ENCODE peak calls at places on chromosomes 6 and 20, in four cellular contexts. One of them, this sample, is unnamed.

GRCh38 chr6:88725111-88725711 is 238.2 kb downstream of the RNGTT start:
- DNase-seq in HL-60: no peak
- DNase-seq in stomach: no peak
- DNase-seq in Panc1: no peak
- DNase-seq in this sample: no peak

GRCh38 chr20:50792708-50793574 is 1.9 kb upstream of the BCAS4 start:
- DNase-seq in HL-60: no peak
- DNase-seq in stomach: no peak
- DNase-seq in Panc1: no peak
- DNase-seq in this sample: no peak

GRCh38 chr6:131657630-131658111 is 20.6 kb downstream of the ENPP3 start:
- DNase-seq in HL-60: no peak
- DNase-seq in stomach: no peak
- DNase-seq in Panc1: no peak
- DNase-seq in this sample: no peak

GRCh38 chr6:108118791-108119211 is 44.3 kb upstream of the OSTM1 start:
- DNase-seq in HL-60: no peak
- DNase-seq in stomach: no peak
- DNase-seq in Panc1: no peak
- DNase-seq in this sample: no peak

GRCh38 chr20:43015566-43015965 is 174.1 kb downstream of the PTPRT start:
- DNase-seq in HL-60: no peak
- DNase-seq in stomach: no peak
- DNase-seq in Panc1: no peak
- DNase-seq in this sample: no peak

GRCh38 chr6:56046576-56046975 is 171.2 kb upstream of the BMP5 start:
- DNase-seq in HL-60: peak
- DNase-seq in stomach: peak
- DNase-seq in Panc1: no peak
- DNase-seq in this sample: no peak

GRCh38 chr6:5525209-5525608 is 263.9 kb downstream of the FARS2 start:
- DNase-seq in HL-60: peak
- DNase-seq in stomach: no peak
- DNase-seq in Panc1: no peak
- DNase-seq in this sample: no peak

GRCh38 chr20:62641749-62642665 is at the start of gene SLCO4A1:
- DNase-seq in HL-60: peak
- DNase-seq in stomach: peak
- DNase-seq in Panc1: no peak
- DNase-seq in this sample: no peak

GRCh38 chr6:121677551-121677950 is 242.1 kb downstream of the GJA1 start:
- DNase-seq in HL-60: no peak
- DNase-seq in stomach: no peak
- DNase-seq in Panc1: no peak
- DNase-seq in this sample: no peak

GRCh38 chr6:98576811-98577210 is 257.6 kb upstream of the POU3F2 start:
- DNase-seq in HL-60: no peak
- DNase-seq in stomach: no peak
- DNase-seq in Panc1: no peak
- DNase-seq in this sample: no peak

GRCh38 chr6:169453221-169453620 is 199.6 kb upstream of the THBS2 start:
- DNase-seq in HL-60: no peak
- DNase-seq in stomach: no peak
- DNase-seq in Panc1: no peak
- DNase-seq in this sample: no peak

GRCh38 chr20:38170219-38170902 is 5.3 kb upstream of the TGM2 start:
- DNase-seq in HL-60: no peak
- DNase-seq in stomach: no peak
- DNase-seq in Panc1: no peak
- DNase-seq in this sample: no peak
- TF ChIP-seq CTCF in HL-60: no peak
- TF ChIP-seq CTCF in stomach: no peak
- TF ChIP-seq CTCF in Panc1: no peak
- TF ChIP-seq CTCF in this sample: no peak

GRCh38 chr6:14880052-14880451 is 365.8 kb upstream of the JARID2 start:
- DNase-seq in HL-60: no peak
- DNase-seq in stomach: no peak
- DNase-seq in Panc1: no peak
- DNase-seq in this sample: no peak

GRCh38 chr6:14875678-14876063 is 370.2 kb upstream of the JARID2 start:
- DNase-seq in HL-60: no peak
- DNase-seq in stomach: no peak
- DNase-seq in Panc1: no peak
- DNase-seq in this sample: no peak

GRCh38 chr6:14877758-14878157 is 368.1 kb upstream of the JARID2 start:
- DNase-seq in HL-60: no peak
- DNase-seq in stomach: no peak
- DNase-seq in Panc1: no peak
- DNase-seq in this sample: no peak

GRCh38 chr6:14874975-14875677 is 370.7 kb upstream of the JARID2 start:
- DNase-seq in HL-60: no peak
- DNase-seq in stomach: no peak
- DNase-seq in Panc1: no peak
- DNase-seq in this sample: no peak

DNA sequence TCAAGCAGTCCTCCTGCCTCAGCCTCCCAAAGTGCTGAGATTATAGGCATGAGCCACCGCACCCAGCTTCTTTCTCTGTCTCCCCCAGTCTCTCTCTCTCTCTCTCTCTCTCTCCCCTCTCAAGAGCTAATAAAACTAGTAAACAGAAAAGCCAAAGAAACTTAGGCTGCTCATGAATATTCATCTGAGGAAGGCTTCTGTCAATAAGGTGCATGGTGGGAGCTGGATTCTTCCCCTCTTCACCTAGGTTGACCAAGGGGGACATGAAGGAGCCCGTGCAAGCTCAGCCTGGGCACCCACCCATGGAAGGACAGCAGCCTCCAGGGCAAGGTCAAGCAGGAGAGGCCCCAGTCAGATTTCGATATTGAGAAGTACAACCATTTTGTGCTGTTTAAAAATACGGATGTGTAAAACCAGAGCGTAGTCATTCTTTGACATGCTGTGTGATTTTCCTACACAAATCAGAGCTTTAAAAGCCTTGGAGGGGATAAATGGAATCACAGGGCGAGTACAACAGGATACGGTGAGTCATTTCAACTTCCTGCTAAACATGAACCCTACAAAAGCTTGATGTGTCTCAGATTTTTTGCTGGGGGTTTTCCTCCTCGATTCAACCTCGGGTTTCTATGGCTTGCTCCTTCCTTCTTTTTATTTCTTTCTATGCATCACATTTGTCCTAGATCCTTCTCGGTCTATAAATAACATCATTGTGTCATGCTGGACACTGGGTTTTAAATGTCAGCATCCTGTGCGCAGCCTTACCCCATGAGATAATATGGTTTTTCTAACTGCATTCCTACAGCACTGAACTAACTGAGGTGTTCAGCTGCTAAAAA is 368.9 kb upstream of the JARID2 start:
- DNase-seq in HL-60: no peak
- DNase-seq in stomach: no peak
- DNase-seq in Panc1: no peak
- DNase-seq in this sample: no peak
- H3K27ac ChIP-seq in HL-60: peak
- H3K27ac ChIP-seq in stomach: peak
- H3K27ac ChIP-seq in Panc1: no peak
- H3K27ac ChIP-seq in this sample: no peak

GRCh38 chr20:48002517-48002970 is 217.3 kb upstream of the SULF2 start:
- DNase-seq in HL-60: peak
- DNase-seq in stomach: no peak
- DNase-seq in Panc1: no peak
- DNase-seq in this sample: no peak

GRCh38 chr20:48007356-48007755 is 222.1 kb upstream of the SULF2 start:
- DNase-seq in HL-60: no peak
- DNase-seq in stomach: no peak
- DNase-seq in Panc1: no peak
- DNase-seq in this sample: no peak

GRCh38 chr20:48003021-48003420 is 217.7 kb upstream of the SULF2 start:
- DNase-seq in HL-60: no peak
- DNase-seq in stomach: no peak
- DNase-seq in Panc1: no peak
- DNase-seq in this sample: no peak

GRCh38 chr20:48008850-48009535 is 223.7 kb upstream of the SULF2 start:
- DNase-seq in HL-60: no peak
- DNase-seq in stomach: no peak
- DNase-seq in Panc1: no peak
- DNase-seq in this sample: no peak

DNA sequence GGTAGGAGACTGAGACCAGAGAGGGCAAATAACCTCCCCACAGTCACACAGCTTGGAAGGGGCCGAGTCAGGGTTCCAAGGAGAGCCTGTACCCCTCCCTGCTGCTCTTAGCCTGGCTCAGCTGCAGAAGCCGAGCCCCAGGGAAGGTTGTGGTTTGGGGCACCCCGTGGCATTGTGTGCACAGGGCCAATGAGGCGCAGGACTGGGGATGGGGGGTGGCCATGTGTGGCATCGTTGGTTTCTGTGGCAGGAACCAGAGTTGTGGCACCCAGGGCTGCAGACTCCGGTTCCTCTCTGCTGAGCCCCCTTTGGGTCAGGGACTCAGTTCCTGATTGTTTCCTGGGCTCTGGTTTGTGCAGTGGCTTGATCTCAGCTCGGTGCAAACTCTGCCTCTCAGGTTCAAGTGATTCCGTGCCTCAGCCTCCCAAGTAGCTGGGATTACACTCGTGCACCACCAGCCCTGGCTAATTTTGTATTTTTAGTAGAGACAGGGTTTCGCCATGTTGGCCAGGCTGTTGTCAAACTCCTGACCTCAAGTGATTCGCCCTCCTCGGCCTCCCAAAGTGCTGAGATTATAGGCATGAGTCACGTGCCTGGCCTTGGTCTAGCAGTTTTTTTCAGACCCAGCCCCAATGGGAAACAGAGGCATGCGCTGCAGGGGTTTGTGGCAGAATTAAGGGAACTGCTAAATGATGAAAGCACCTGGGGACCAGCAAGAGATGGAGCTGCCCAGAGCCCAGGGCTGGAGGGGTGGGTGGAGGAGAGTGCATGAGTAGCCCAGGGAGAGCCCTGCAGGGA is 221.0 kb upstream of the SULF2 start:
- DNase-seq in HL-60: peak
- DNase-seq in stomach: no peak
- DNase-seq in Panc1: no peak
- DNase-seq in this sample: no peak
- TF ChIP-seq POLR2AphosphoS5 in HL-60: no peak
- TF ChIP-seq POLR2AphosphoS5 in stomach: no peak
- TF ChIP-seq POLR2AphosphoS5 in Panc1: no peak
- TF ChIP-seq POLR2AphosphoS5 in this sample: no peak

DNA sequence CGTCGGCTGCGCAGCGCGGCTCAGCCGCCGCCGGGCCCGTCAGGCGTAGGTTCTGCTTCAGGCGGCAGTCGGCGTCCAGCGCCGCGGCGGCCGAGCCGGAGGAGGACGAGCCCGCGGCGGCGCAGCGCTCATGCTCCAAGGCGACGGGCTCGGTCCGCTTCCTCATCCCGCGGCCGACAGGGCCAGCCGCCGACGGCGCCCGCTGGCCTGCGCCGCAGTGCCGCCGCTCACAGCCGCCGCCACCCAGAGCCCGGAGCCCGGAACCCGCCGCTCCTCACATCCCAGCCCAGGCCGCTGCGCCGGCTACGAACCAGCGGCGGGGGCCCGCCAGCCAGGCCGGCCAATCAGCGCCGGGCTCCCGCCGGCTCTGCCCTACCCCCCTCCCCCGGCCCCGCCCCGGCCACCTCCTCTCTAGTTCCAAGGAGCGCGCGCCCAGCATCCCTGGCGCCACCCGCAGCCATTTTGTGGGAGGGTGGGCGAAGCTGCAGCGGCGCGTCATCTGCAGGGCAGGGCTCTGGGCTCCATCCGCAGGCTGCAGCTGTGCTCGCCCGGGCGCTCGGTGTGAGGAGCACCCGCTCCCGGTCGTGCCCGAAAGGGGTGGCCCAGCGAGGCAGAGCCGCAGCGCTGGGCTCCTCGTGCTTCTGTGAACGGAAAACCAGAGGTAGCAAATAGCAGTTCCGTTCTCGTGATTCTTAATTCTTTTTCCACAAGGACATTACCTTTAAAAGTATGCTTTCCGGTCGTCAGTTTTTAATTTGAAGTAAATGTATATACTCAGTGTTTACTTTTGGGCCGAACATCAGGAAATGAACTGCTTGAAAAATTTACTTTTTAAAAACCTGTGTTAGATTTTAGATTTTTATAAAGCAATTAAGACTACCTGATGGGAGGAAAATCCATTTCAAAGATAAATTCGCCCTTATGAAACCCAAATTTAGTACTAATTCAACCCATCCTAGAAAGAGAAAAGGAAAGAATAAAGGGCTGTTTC is at the start of gene ABHD12:
- DNase-seq in HL-60: peak
- DNase-seq in stomach: peak
- DNase-seq in Panc1: no peak
- DNase-seq in this sample: no peak
- TF ChIP-seq CTCF in HL-60: no peak
- TF ChIP-seq CTCF in stomach: no peak
- TF ChIP-seq CTCF in Panc1: no peak
- TF ChIP-seq CTCF in this sample: no peak

GRCh38 chr6:44068607-44069296 is 58.5 kb downstream of the MRPL14 start:
- DNase-seq in HL-60: no peak
- DNase-seq in stomach: no peak
- DNase-seq in Panc1: no peak
- DNase-seq in this sample: no peak
- H3K27ac ChIP-seq in HL-60: no peak
- H3K27ac ChIP-seq in stomach: no peak
- H3K27ac ChIP-seq in Panc1: peak
- H3K27ac ChIP-seq in this sample: no peak

GRCh38 chr6:16850332-16851022 is 89.2 kb upstream of the ATXN1 start:
- DNase-seq in HL-60: no peak
- DNase-seq in stomach: no peak
- DNase-seq in Panc1: no peak
- DNase-seq in this sample: no peak
- TF ChIP-seq POLR2AphosphoS5 in HL-60: no peak
- TF ChIP-seq POLR2AphosphoS5 in stomach: no peak
- TF ChIP-seq POLR2AphosphoS5 in Panc1: no peak
- TF ChIP-seq POLR2AphosphoS5 in this sample: no peak

DNA sequence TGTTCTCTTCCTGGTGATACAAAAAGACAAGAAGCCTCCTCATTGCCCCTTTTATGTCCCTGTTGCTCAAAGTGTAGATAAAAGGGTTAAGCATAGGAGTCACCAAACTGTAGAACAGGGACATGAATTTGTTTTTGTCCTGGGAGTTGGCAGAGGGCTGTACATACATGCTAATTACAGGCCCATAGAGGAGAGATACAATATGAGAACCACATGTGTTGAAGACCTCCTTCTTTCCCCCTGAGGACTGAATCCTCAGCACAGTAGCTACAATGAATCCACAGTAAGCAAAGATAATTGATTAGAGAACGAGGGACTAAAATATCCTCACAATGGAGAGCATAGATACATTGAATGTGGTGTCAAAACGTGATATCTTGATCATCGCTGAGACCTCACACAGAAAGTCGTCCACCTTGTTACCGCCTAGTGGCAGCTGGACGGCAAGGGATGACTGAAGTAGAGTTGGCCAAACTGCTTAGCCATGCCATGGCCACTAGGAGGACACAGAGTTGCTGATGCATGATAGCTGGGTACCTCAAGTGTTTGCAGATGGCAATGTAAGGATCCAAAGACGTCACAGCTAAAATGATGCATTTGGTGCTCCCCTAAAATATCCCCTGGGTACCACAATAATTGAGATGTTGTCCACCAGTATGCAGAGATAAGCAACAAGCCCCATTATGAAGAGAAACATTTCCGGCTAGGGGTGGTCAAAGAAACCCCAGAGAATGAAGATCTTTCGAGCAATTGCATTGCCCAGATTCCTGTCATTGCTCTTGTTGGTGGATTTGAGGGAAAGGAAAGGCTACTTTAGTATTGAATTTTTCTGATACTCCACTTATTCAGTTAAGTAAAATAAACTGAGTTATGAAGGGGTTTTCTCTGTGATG is 15.0 kb downstream of the OR2B3 start:
- DNase-seq in HL-60: no peak
- DNase-seq in stomach: no peak
- DNase-seq in Panc1: peak
- DNase-seq in this sample: no peak
- TF ChIP-seq CTCF in HL-60: peak
- TF ChIP-seq CTCF in stomach: no peak
- TF ChIP-seq CTCF in Panc1: peak
- TF ChIP-seq CTCF in this sample: no peak